ENCODE peak calls at places on chromosomes 4 and X, in seven cellular contexts. One of them, this sample, is unnamed.
A peak's percentile ranks its signal among the peaks of the same experiment; 100 is the strongest.

GRCh38 chr4:81152839-81153713 is 61.9 kb downstream of the PRKG2 start:
- DNase-seq in neuronal stem cell: no peak
- DNase-seq in trophoblast cell: no peak
- DNase-seq in IMR-90: no peak
- DNase-seq in mesenchymal stem cell: no peak
- DNase-seq in mesendoderm: no peak
- DNase-seq in H1: no peak
- DNase-seq in this sample: no peak

GRCh38 chrX:11185861-11186260 is 74.7 kb downstream of the HCCS start:
- DNase-seq in neuronal stem cell: no peak
- DNase-seq in trophoblast cell: no peak
- DNase-seq in IMR-90: no peak
- DNase-seq in mesenchymal stem cell: peak; percentile 0
- DNase-seq in mesendoderm: peak; percentile 15
- DNase-seq in H1: no peak
- DNase-seq in this sample: no peak

GRCh38 chrX:110204986-110205385 is 112.9 kb downstream of the AMMECR1 start:
- DNase-seq in neuronal stem cell: no peak
- DNase-seq in trophoblast cell: no peak
- DNase-seq in IMR-90: peak; percentile 80
- DNase-seq in mesenchymal stem cell: peak; percentile 61
- DNase-seq in mesendoderm: no peak
- DNase-seq in H1: no peak
- DNase-seq in this sample: no peak

GRCh38 chr4:75919914-75920313 is 17.7 kb upstream of the PPEF2 start:
- DNase-seq in neuronal stem cell: no peak
- DNase-seq in trophoblast cell: peak; percentile 15
- DNase-seq in IMR-90: peak; percentile 20
- DNase-seq in mesenchymal stem cell: no peak
- DNase-seq in mesendoderm: no peak
- DNase-seq in H1: no peak
- DNase-seq in this sample: no peak

GRCh38 chrX:118726887-118727685 is at the start of gene IL13RA1:
- DNase-seq in neuronal stem cell: peak; percentile 82
- DNase-seq in trophoblast cell: peak; percentile 87
- DNase-seq in IMR-90: peak; percentile 76
- DNase-seq in mesenchymal stem cell: peak; percentile 83
- DNase-seq in mesendoderm: peak; percentile 94
- DNase-seq in H1: peak; percentile 29
- DNase-seq in this sample: peak; percentile 89

GRCh38 chr4:145154573-145154972 is 25.8 kb downstream of the OTUD4 start:
- DNase-seq in neuronal stem cell: no peak
- DNase-seq in trophoblast cell: peak; percentile 50
- DNase-seq in IMR-90: peak; percentile 35
- DNase-seq in mesenchymal stem cell: peak; percentile 49
- DNase-seq in mesendoderm: peak; percentile 64
- DNase-seq in H1: no peak
- DNase-seq in this sample: no peak

GRCh38 chr4:140884431-140885058 is 128.4 kb upstream of the TBC1D9 start:
- DNase-seq in neuronal stem cell: peak; percentile 54
- DNase-seq in trophoblast cell: peak; percentile 76
- DNase-seq in IMR-90: peak; percentile 80
- DNase-seq in mesenchymal stem cell: peak; percentile 64
- DNase-seq in mesendoderm: peak; percentile 91
- DNase-seq in H1: peak; percentile 13
- DNase-seq in this sample: peak; percentile 80

GRCh38 chrX:16258936-16259335 is 91.7 kb downstream of the MAGEB17 start:
- DNase-seq in neuronal stem cell: no peak
- DNase-seq in trophoblast cell: no peak
- DNase-seq in IMR-90: peak; percentile 61
- DNase-seq in mesenchymal stem cell: no peak
- DNase-seq in mesendoderm: peak; percentile 2
- DNase-seq in H1: no peak
- DNase-seq in this sample: no peak

GRCh38 chr4:97395980-97396562 is 747.2 kb downstream of the STPG2 start:
- DNase-seq in neuronal stem cell: no peak
- DNase-seq in trophoblast cell: no peak
- DNase-seq in IMR-90: no peak
- DNase-seq in mesenchymal stem cell: no peak
- DNase-seq in mesendoderm: no peak
- DNase-seq in H1: no peak
- DNase-seq in this sample: no peak

GRCh38 chr4:1766336-1767057 is 26.6 kb upstream of the FGFR3 start:
- DNase-seq in neuronal stem cell: peak; percentile 62
- DNase-seq in trophoblast cell: no peak
- DNase-seq in IMR-90: no peak
- DNase-seq in mesenchymal stem cell: no peak
- DNase-seq in mesendoderm: peak; percentile 52
- DNase-seq in H1: no peak
- DNase-seq in this sample: peak; percentile 70

GRCh38 chrX:38192007-38192625 is 28.6 kb downstream of the SRPX start:
- DNase-seq in neuronal stem cell: no peak
- DNase-seq in trophoblast cell: peak; percentile 31
- DNase-seq in IMR-90: peak; percentile 25
- DNase-seq in mesenchymal stem cell: no peak
- DNase-seq in mesendoderm: peak; percentile 16
- DNase-seq in H1: no peak
- DNase-seq in this sample: peak; percentile 31

GRCh38 chr4:118322831-118323502 is 29.8 kb downstream of the PRSS12 start:
- DNase-seq in neuronal stem cell: no peak
- DNase-seq in trophoblast cell: no peak
- DNase-seq in IMR-90: no peak
- DNase-seq in mesenchymal stem cell: no peak
- DNase-seq in mesendoderm: no peak
- DNase-seq in H1: no peak
- DNase-seq in this sample: no peak

GRCh38 chrX:91137881-91138280 is 296.8 kb upstream of the PABPC5 start:
- DNase-seq in neuronal stem cell: no peak
- DNase-seq in trophoblast cell: no peak
- DNase-seq in IMR-90: no peak
- DNase-seq in mesenchymal stem cell: no peak
- DNase-seq in mesendoderm: no peak
- DNase-seq in H1: no peak
- DNase-seq in this sample: no peak

GRCh38 chr4:140725556-140725955 is 30.6 kb downstream of the TBC1D9 start:
- DNase-seq in neuronal stem cell: no peak
- DNase-seq in trophoblast cell: no peak
- DNase-seq in IMR-90: no peak
- DNase-seq in mesenchymal stem cell: no peak
- DNase-seq in mesendoderm: no peak
- DNase-seq in H1: no peak
- DNase-seq in this sample: no peak

GRCh38 chrX:121356139-121356849 is 308.9 kb downstream of the GLUD2 start:
- DNase-seq in neuronal stem cell: no peak
- DNase-seq in trophoblast cell: no peak
- DNase-seq in IMR-90: no peak
- DNase-seq in mesenchymal stem cell: no peak
- DNase-seq in mesendoderm: no peak
- DNase-seq in H1: no peak
- DNase-seq in this sample: no peak

GRCh38 chrX:120791013-120791643 is 84.5 kb downstream of the CT47B1 start:
- DNase-seq in neuronal stem cell: no peak
- DNase-seq in trophoblast cell: no peak
- DNase-seq in IMR-90: peak; percentile 43
- DNase-seq in mesenchymal stem cell: peak; percentile 37
- DNase-seq in mesendoderm: peak; percentile 2
- DNase-seq in H1: no peak
- DNase-seq in this sample: no peak

GRCh38 chrX:70527053-70527452 is 82.4 kb downstream of the DLG3 start:
- DNase-seq in neuronal stem cell: no peak
- DNase-seq in trophoblast cell: no peak
- DNase-seq in IMR-90: no peak
- DNase-seq in mesenchymal stem cell: no peak
- DNase-seq in mesendoderm: no peak
- DNase-seq in H1: no peak
- DNase-seq in this sample: no peak

GRCh38 chr4:52904421-52904820 is 42.3 kb downstream of the RASL11B start:
- DNase-seq in neuronal stem cell: no peak
- DNase-seq in trophoblast cell: no peak
- DNase-seq in IMR-90: peak; percentile 66
- DNase-seq in mesenchymal stem cell: no peak
- DNase-seq in mesendoderm: no peak
- DNase-seq in H1: no peak
- DNase-seq in this sample: no peak

GRCh38 chr4:3522326-3522640 is 9.9 kb downstream of the LRPAP1 start:
- DNase-seq in neuronal stem cell: no peak
- DNase-seq in trophoblast cell: no peak
- DNase-seq in IMR-90: no peak
- DNase-seq in mesenchymal stem cell: no peak
- DNase-seq in mesendoderm: no peak
- DNase-seq in H1: no peak
- DNase-seq in this sample: no peak

GRCh38 chr4:153788419-153789276 is at the start of gene SFRP2:
- DNase-seq in neuronal stem cell: peak; percentile 93
- DNase-seq in trophoblast cell: no peak
- DNase-seq in IMR-90: no peak
- DNase-seq in mesenchymal stem cell: peak; percentile 35
- DNase-seq in mesendoderm: peak; percentile 91
- DNase-seq in H1: peak; percentile 56
- DNase-seq in this sample: peak; percentile 92

GRCh38 chr4:168221298-168221697 is 97.3 kb downstream of the DDX60 start:
- DNase-seq in neuronal stem cell: no peak
- DNase-seq in trophoblast cell: peak; percentile 2
- DNase-seq in IMR-90: peak; percentile 85
- DNase-seq in mesenchymal stem cell: peak; percentile 68
- DNase-seq in mesendoderm: no peak
- DNase-seq in H1: no peak
- DNase-seq in this sample: no peak

GRCh38 chr4:121256346-121256745 is 92.2 kb upstream of the TNIP3 start:
- DNase-seq in neuronal stem cell: no peak
- DNase-seq in trophoblast cell: no peak
- DNase-seq in IMR-90: peak; percentile 80
- DNase-seq in mesenchymal stem cell: peak; percentile 82
- DNase-seq in mesendoderm: no peak
- DNase-seq in H1: no peak
- DNase-seq in this sample: no peak

GRCh38 chr4:147991543-147992295 is 259.8 kb downstream of the ARHGAP10 start:
- DNase-seq in neuronal stem cell: peak; percentile 41
- DNase-seq in trophoblast cell: no peak
- DNase-seq in IMR-90: no peak
- DNase-seq in mesenchymal stem cell: no peak
- DNase-seq in mesendoderm: no peak
- DNase-seq in H1: no peak
- DNase-seq in this sample: no peak
- H3K23ac ChIP-seq in neuronal stem cell: no peak overlapping the region
- H3K23ac ChIP-seq in trophoblast cell: no peak overlapping the region
- H3K23ac ChIP-seq in IMR-90: no peak overlapping the region
- H3K23ac ChIP-seq in mesenchymal stem cell: no peak overlapping the region
- H3K23ac ChIP-seq in mesendoderm: no peak overlapping the region
- H3K23ac ChIP-seq in H1: no peak overlapping the region
- H3K23ac ChIP-seq in this sample: no peak overlapping the region

GRCh38 chr4:4608214-4608537 is 66.3 kb upstream of the STX18 start:
- DNase-seq in neuronal stem cell: no peak
- DNase-seq in trophoblast cell: no peak
- DNase-seq in IMR-90: no peak
- DNase-seq in mesenchymal stem cell: no peak
- DNase-seq in mesendoderm: no peak
- DNase-seq in H1: no peak
- DNase-seq in this sample: no peak
- H2AK5ac ChIP-seq in neuronal stem cell: peak overlapping the region; percentile 22
- H2AK5ac ChIP-seq in trophoblast cell: no peak overlapping the region
- H2AK5ac ChIP-seq in IMR-90: no peak overlapping the region
- H2AK5ac ChIP-seq in mesenchymal stem cell: no peak overlapping the region
- H2AK5ac ChIP-seq in mesendoderm: no peak overlapping the region
- H2AK5ac ChIP-seq in H1: peak overlapping the region; percentile 66
- H2AK5ac ChIP-seq in this sample: no peak overlapping the region

DNA sequence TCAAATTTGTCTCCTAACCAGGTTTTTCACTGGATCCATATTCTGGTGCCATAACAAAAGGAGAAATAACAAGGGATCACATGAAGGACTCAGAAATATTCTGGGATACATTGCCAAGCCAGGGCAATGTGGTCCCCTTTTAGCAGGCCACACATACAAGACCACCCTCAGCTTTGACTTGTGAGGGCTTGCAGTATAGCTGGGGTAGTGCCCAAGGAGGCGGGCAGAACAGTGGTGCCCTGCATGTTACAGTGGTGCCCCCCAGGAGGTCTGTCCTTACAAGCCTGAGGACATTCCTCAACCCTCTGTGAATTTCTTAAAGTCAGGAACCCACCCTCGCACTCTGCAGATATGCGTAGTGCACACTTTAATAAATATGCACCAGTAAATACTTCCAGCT is 34.5 kb upstream of the TBL1X start:
- DNase-seq in neuronal stem cell: no peak
- DNase-seq in trophoblast cell: no peak
- DNase-seq in IMR-90: no peak
- DNase-seq in mesenchymal stem cell: no peak
- DNase-seq in mesendoderm: no peak
- DNase-seq in H1: no peak
- DNase-seq in this sample: no peak
- H3K23ac ChIP-seq in neuronal stem cell: no peak overlapping the region
- H3K23ac ChIP-seq in trophoblast cell: no peak overlapping the region
- H3K23ac ChIP-seq in IMR-90: no peak overlapping the region
- H3K23ac ChIP-seq in mesenchymal stem cell: no peak overlapping the region
- H3K23ac ChIP-seq in mesendoderm: no peak overlapping the region
- H3K23ac ChIP-seq in H1: no peak overlapping the region
- H3K23ac ChIP-seq in this sample: no peak overlapping the region

DNA sequence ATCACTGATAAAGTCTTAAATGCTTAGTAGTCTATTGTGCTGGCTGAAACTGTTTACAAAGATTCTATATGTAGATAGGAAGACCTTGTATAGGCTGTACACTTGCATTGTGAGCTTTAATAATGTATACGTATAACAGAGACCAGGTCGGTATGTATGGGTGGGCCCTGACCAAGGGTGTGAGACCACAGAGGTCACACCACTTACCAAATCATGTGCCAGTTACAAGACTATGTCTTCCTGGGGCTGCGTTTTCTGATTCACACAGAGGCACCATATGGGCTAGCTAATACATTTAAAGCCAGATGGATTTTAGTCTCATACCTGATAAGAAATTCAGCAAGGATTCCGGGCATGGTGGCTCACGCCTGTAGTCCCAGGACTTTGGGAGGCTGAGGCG is 8.8 kb downstream of the DIAPH2 start:
- DNase-seq in neuronal stem cell: no peak
- DNase-seq in trophoblast cell: no peak
- DNase-seq in IMR-90: no peak
- DNase-seq in mesenchymal stem cell: no peak
- DNase-seq in mesendoderm: peak; percentile 43
- DNase-seq in H1: no peak
- DNase-seq in this sample: no peak
- H2AK5ac ChIP-seq in neuronal stem cell: no peak overlapping the region
- H2AK5ac ChIP-seq in trophoblast cell: no peak overlapping the region
- H2AK5ac ChIP-seq in IMR-90: no peak overlapping the region
- H2AK5ac ChIP-seq in mesenchymal stem cell: no peak overlapping the region
- H2AK5ac ChIP-seq in mesendoderm: no peak overlapping the region
- H2AK5ac ChIP-seq in H1: no peak overlapping the region
- H2AK5ac ChIP-seq in this sample: no peak overlapping the region